ENCODE peak calls at places on chromosome 9, in nine cellular contexts. I, Q, R, X, E, T, J, C and W are unnamed samples.

GRCh38 chr9:81417299-81417675 is 272.1 kb downstream of the TLE1 start:
- DNase-seq in I (no peak), Q (no peak), R (no peak), X (no peak), E (no peak), T (no peak), J (no peak), C (no peak), W (no peak)

GRCh38 chr9:128640626-128641025 is 16.0 kb downstream of the DYNC2I2 start:
- DNase-seq in I (no peak), Q (no peak), R (no peak), X (no peak), E (no peak), T (no peak), J (no peak), C (no peak), W (no peak)

GRCh38 chr9:95190413-95190812 is 127.1 kb downstream of the FANCC start:
- DNase-seq in I (no peak), Q (no peak), R (no peak), X (no peak), E (no peak), T (no peak), J (no peak), C (no peak), W (no peak)

GRCh38 chr9:136609838-136610311 is 52.8 kb upstream of the EGFL7 start:
- DNase-seq in I (no peak), Q (no peak), R (no peak), X (no peak), E (no peak), T (no peak), J (no peak), C (no peak), W (no peak)

GRCh38 chr9:77495834-77496671 is 152.1 kb downstream of the GNA14 start:
- DNase-seq in I (peak; percentile 58), Q (peak; percentile 54), R (no peak), X (no peak), E (no peak), T (peak; percentile 36), J (no peak), C (no peak), W (peak; percentile 51)

GRCh38 chr9:125433461-125434001 is 171.9 kb downstream of the GAPVD1 start:
- DNase-seq in I (no peak), Q (peak; percentile 39), R (no peak), X (no peak), E (peak; percentile 9), T (peak; percentile 16), J (no peak), C (no peak), W (no peak)

GRCh38 chr9:132584616-132585560 is 2.5 kb downstream of the BARHL1 start:
- DNase-seq in I (no peak), Q (peak; percentile 73), R (no peak), X (no peak), E (no peak), T (peak; percentile 50), J (no peak), C (no peak), W (no peak)

GRCh38 chr9:121259935-121260334 is 8.0 kb upstream of the GSN start:
- DNase-seq in I (no peak), Q (peak; percentile 53), R (no peak), X (no peak), E (no peak), T (no peak), J (no peak), C (no peak), W (no peak)

GRCh38 chr9:127714020-127714835 is 1.2 kb downstream of the PTRH1 start:
- DNase-seq in I (no peak), Q (no peak), R (no peak), X (no peak), E (no peak), T (no peak), J (no peak), C (no peak), W (no peak)

GRCh38 chr9:76378367-76379073 is 15.7 kb downstream of the RFK start:
- DNase-seq in I (no peak), Q (no peak), R (no peak), X (no peak), E (no peak), T (no peak), J (no peak), C (no peak), W (no peak)

GRCh38 chr9:127915325-127915752 is 1.5 kb downstream of the ST6GALNAC4 start:
- DNase-seq in I (no peak), Q (no peak), R (no peak), X (no peak), E (no peak), T (no peak), J (no peak), C (peak; percentile 72), W (no peak)

GRCh38 chr9:123058834-123059233 is 25.4 kb downstream of the GPR21 start:
- DNase-seq in I (peak; percentile 23), Q (no peak), R (no peak), X (peak; percentile 39), E (no peak), T (peak; percentile 91), J (no peak), C (no peak), W (no peak)

GRCh38 chr9:88745281-88746001 is 210.5 kb downstream of the NXNL2 start:
- DNase-seq in I (no peak), Q (peak; percentile 78), R (no peak), X (no peak), E (no peak), T (peak; percentile 97), J (no peak), C (no peak), W (no peak)

GRCh38 chr9:93951655-93952118 is 3.5 kb downstream of the BARX1 start:
- DNase-seq in I (no peak), Q (no peak), R (no peak), X (no peak), E (no peak), T (no peak), J (no peak), C (no peak), W (no peak)

GRCh38 chr9:69898714-69899209 is 78.1 kb downstream of the CFAP95 start:
- DNase-seq in I (peak; percentile 40), Q (no peak), R (no peak), X (no peak), E (no peak), T (peak; percentile 83), J (no peak), C (no peak), W (peak; percentile 55)

GRCh38 chr9:133705576-133705975 is 32.6 kb downstream of the SARDH start:
- DNase-seq in I (no peak), Q (no peak), R (no peak), X (no peak), E (no peak), T (no peak), J (no peak), C (peak; percentile 8), W (no peak)

GRCh38 chr9:129624168-129624759 is 1.7 kb upstream of the NTMT1 start:
- DNase-seq in I (no peak), Q (peak; percentile 87), R (peak; percentile 58), X (peak; percentile 94), E (peak; percentile 59), T (peak; percentile 60), J (peak; percentile 82), C (peak; percentile 66), W (no peak)

GRCh38 chr9:77751341-77752091 is 103.4 kb upstream of the GNA14 start:
- DNase-seq in I (peak; percentile 86), Q (no peak), R (no peak), X (peak; percentile 38), E (no peak), T (peak; percentile 79), J (peak; percentile 29), C (no peak), W (peak; percentile 81)

GRCh38 chr9:119020284-119020683 is 349.0 kb downstream of the BRINP1 start:
- DNase-seq in I (no peak), Q (no peak), R (no peak), X (no peak), E (no peak), T (peak; percentile 84), J (no peak), C (no peak), W (no peak)

GRCh38 chr9:76610009-76610352 is 151.0 kb downstream of the GCNT1 start:
- DNase-seq in I (peak; percentile 22), Q (no peak), R (no peak), X (no peak), E (no peak), T (peak; percentile 86), J (no peak), C (peak; percentile 49), W (peak; percentile 24)

GRCh38 chr9:110207071-110207923 is 662 bp downstream of the C9orf152 start:
- DNase-seq in I (no peak), Q (peak; percentile 64), R (no peak), X (no peak), E (no peak), T (no peak), J (no peak), C (peak; percentile 93), W (no peak)

GRCh38 chr9:17520264-17521058 is 58.4 kb upstream of the SH3GL2 start:
- DNase-seq in I (no peak), Q (no peak), R (no peak), X (peak; percentile 3), E (no peak), T (no peak), J (no peak), C (no peak), W (no peak)

GRCh38 chr9:77210116-77210515 is 32.8 kb downstream of the VPS13A start:
- DNase-seq in I (no peak), Q (peak; percentile 88), R (no peak), X (no peak), E (no peak), T (no peak), J (no peak), C (no peak), W (no peak)